ENCODE peak calls at places on chromosomes 16 and 17, in eight cellular contexts. One of them, this sample, is unnamed.

GRCh38 chr17:13788385-13788784 is 186.7 kb upstream of the HS3ST3A1 start:
- DNase-seq in HCT116: no peak
- DNase-seq in A549: no peak
- DNase-seq in GM12878: no peak
- DNase-seq in K562: no peak
- DNase-seq in H1: no peak
- DNase-seq in HepG2: no peak
- DNase-seq in endothelial cell of umbilical vein: no peak
- DNase-seq in this sample: no peak

GRCh38 chr16:3819741-3820724 is 60.5 kb downstream of the CREBBP start:
- DNase-seq in HCT116: peak
- DNase-seq in A549: peak
- DNase-seq in GM12878: no peak
- DNase-seq in K562: peak
- DNase-seq in H1: no peak
- DNase-seq in HepG2: no peak
- DNase-seq in endothelial cell of umbilical vein: peak
- DNase-seq in this sample: no peak

GRCh38 chr16:28981517-28981916 is 3.3 kb upstream of the LAT start:
- DNase-seq in HCT116: no peak
- DNase-seq in A549: peak
- DNase-seq in GM12878: no peak
- DNase-seq in K562: peak
- DNase-seq in H1: no peak
- DNase-seq in HepG2: peak
- DNase-seq in endothelial cell of umbilical vein: no peak
- DNase-seq in this sample: peak

GRCh38 chr16:15946257-15947044 is 3.0 kb upstream of the ABCC1 start:
- DNase-seq in HCT116: no peak
- DNase-seq in A549: peak
- DNase-seq in GM12878: no peak
- DNase-seq in K562: no peak
- DNase-seq in H1: no peak
- DNase-seq in HepG2: peak
- DNase-seq in endothelial cell of umbilical vein: peak
- DNase-seq in this sample: no peak

GRCh38 chr16:49961087-49961486 is 63.9 kb upstream of the CNEP1R1 start:
- DNase-seq in HCT116: no peak
- DNase-seq in A549: no peak
- DNase-seq in GM12878: no peak
- DNase-seq in K562: no peak
- DNase-seq in H1: no peak
- DNase-seq in HepG2: no peak
- DNase-seq in endothelial cell of umbilical vein: peak
- DNase-seq in this sample: no peak

GRCh38 chr17:7034955-7035590 is 742 bp upstream of the SLC16A13 start:
- DNase-seq in HCT116: no peak
- DNase-seq in A549: no peak
- DNase-seq in GM12878: no peak
- DNase-seq in K562: no peak
- DNase-seq in H1: no peak
- DNase-seq in HepG2: no peak
- DNase-seq in endothelial cell of umbilical vein: peak
- DNase-seq in this sample: no peak

GRCh38 chr17:81419333-81419885 is 24.2 kb downstream of the BAHCC1 start:
- DNase-seq in HCT116: peak
- DNase-seq in A549: peak
- DNase-seq in GM12878: no peak
- DNase-seq in K562: peak
- DNase-seq in H1: no peak
- DNase-seq in HepG2: no peak
- DNase-seq in endothelial cell of umbilical vein: peak
- DNase-seq in this sample: no peak

GRCh38 chr16:82082543-82083244 is 47.6 kb downstream of the HSD17B2 start:
- DNase-seq in HCT116: peak
- DNase-seq in A549: no peak
- DNase-seq in GM12878: no peak
- DNase-seq in K562: no peak
- DNase-seq in H1: no peak
- DNase-seq in HepG2: peak
- DNase-seq in endothelial cell of umbilical vein: peak
- DNase-seq in this sample: peak

GRCh38 chr17:42833771-42834422 is 700 bp downstream of the PSME3 start:
- DNase-seq in HCT116: no peak
- DNase-seq in A549: no peak
- DNase-seq in GM12878: no peak
- DNase-seq in K562: peak
- DNase-seq in H1: no peak
- DNase-seq in HepG2: no peak
- DNase-seq in endothelial cell of umbilical vein: no peak
- DNase-seq in this sample: no peak

GRCh38 chr16:73713301-73713700 is 583.3 kb upstream of the PSMD7 start:
- DNase-seq in HCT116: no peak
- DNase-seq in A549: no peak
- DNase-seq in GM12878: no peak
- DNase-seq in K562: no peak
- DNase-seq in H1: no peak
- DNase-seq in HepG2: no peak
- DNase-seq in endothelial cell of umbilical vein: no peak
- DNase-seq in this sample: no peak

GRCh38 chr17:38326996-38327792 is 16.6 kb downstream of the GPR179 start:
- DNase-seq in HCT116: no peak
- DNase-seq in A549: no peak
- DNase-seq in GM12878: no peak
- DNase-seq in K562: no peak
- DNase-seq in H1: no peak
- DNase-seq in HepG2: no peak
- DNase-seq in endothelial cell of umbilical vein: no peak
- DNase-seq in this sample: peak

GRCh38 chr17:45313419-45313771 is 3.4 kb downstream of the MAP3K14 start:
- DNase-seq in HCT116: no peak
- DNase-seq in A549: no peak
- DNase-seq in GM12878: no peak
- DNase-seq in K562: no peak
- DNase-seq in H1: no peak
- DNase-seq in HepG2: no peak
- DNase-seq in endothelial cell of umbilical vein: no peak
- DNase-seq in this sample: no peak

GRCh38 chr17:45676695-45677094 is 107.4 kb upstream of the CRHR1 start:
- DNase-seq in HCT116: no peak
- DNase-seq in A549: no peak
- DNase-seq in GM12878: no peak
- DNase-seq in K562: no peak
- DNase-seq in H1: no peak
- DNase-seq in HepG2: no peak
- DNase-seq in endothelial cell of umbilical vein: no peak
- DNase-seq in this sample: peak

GRCh38 chr17:27386206-27387075 is 69.8 kb upstream of the KSR1 start:
- DNase-seq in HCT116: no peak
- DNase-seq in A549: no peak
- DNase-seq in GM12878: no peak
- DNase-seq in K562: no peak
- DNase-seq in H1: no peak
- DNase-seq in HepG2: no peak
- DNase-seq in endothelial cell of umbilical vein: no peak
- DNase-seq in this sample: no peak

GRCh38 chr17:49409066-49409465 is 5.6 kb downstream of the PHB1 start:
- DNase-seq in HCT116: no peak
- DNase-seq in A549: no peak
- DNase-seq in GM12878: no peak
- DNase-seq in K562: no peak
- DNase-seq in H1: no peak
- DNase-seq in HepG2: no peak
- DNase-seq in endothelial cell of umbilical vein: no peak
- DNase-seq in this sample: no peak

GRCh38 chr17:49414271-49414621 is 436 bp downstream of the PHB1 start:
- DNase-seq in HCT116: no peak
- DNase-seq in A549: peak
- DNase-seq in GM12878: no peak
- DNase-seq in K562: peak
- DNase-seq in H1: no peak
- DNase-seq in HepG2: no peak
- DNase-seq in endothelial cell of umbilical vein: no peak
- DNase-seq in this sample: no peak

DNA sequence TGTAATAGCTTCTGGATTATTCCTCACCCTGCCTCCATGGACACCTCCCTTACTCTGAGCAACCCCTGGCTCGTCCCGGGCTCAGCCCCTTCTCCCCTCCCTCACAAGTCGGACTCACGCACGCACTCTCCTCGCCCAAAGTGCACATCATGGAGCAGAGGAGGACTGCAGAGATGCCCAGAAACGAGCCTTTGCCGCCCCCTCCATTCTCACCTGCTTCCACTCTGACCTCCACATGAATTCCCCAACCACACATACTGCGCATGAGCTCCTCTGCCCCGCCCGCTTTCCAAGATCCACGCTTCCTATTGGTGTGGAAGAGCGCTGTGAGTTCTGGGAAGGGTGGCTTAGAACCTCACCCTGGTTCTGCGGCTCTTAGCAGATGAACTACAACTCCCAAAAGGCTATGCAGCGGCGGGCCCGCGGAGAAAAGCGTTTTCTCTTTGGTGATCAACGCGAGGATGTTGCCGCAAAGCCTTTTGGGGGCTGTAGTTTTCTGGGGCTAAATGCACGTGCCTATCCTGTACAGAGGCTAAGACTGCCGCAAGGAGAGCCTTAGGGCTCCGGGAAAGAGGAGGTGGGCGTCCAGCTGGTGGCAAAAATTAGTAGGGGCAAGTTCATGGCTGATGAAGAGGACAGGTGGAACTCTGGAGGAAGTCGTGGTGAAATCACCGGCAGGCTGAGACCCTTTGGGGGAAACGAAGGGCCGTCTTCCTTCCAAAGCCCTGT is at the start of gene PHB1:
- DNase-seq in HCT116: peak
- DNase-seq in A549: peak
- DNase-seq in GM12878: peak
- DNase-seq in K562: peak
- DNase-seq in H1: peak
- DNase-seq in HepG2: peak
- DNase-seq in endothelial cell of umbilical vein: peak
- DNase-seq in this sample: peak
- TF ChIP-seq POLR2A in HCT116: peak
- TF ChIP-seq POLR2A in A549: peak
- TF ChIP-seq POLR2A in GM12878: peak
- TF ChIP-seq POLR2A in K562: peak
- TF ChIP-seq POLR2A in H1: peak
- TF ChIP-seq POLR2A in HepG2: peak
- TF ChIP-seq POLR2A in endothelial cell of umbilical vein: no peak
- TF ChIP-seq POLR2A in this sample: peak

GRCh38 chr16:83554096-83554495 is 253.7 kb upstream of the HSBP1 start:
- DNase-seq in HCT116: no peak
- DNase-seq in A549: no peak
- DNase-seq in GM12878: no peak
- DNase-seq in K562: no peak
- DNase-seq in H1: no peak
- DNase-seq in HepG2: no peak
- DNase-seq in endothelial cell of umbilical vein: no peak
- DNase-seq in this sample: no peak
- TF ChIP-seq MAX in HCT116: no peak
- TF ChIP-seq MAX in A549: no peak
- TF ChIP-seq MAX in GM12878: no peak
- TF ChIP-seq MAX in K562: no peak
- TF ChIP-seq MAX in H1: no peak
- TF ChIP-seq MAX in HepG2: no peak
- TF ChIP-seq MAX in endothelial cell of umbilical vein: no peak
- TF ChIP-seq MAX in this sample: no peak

GRCh38 chr17:40000161-40000560 is 15.1 kb upstream of the CSF3 start:
- DNase-seq in HCT116: no peak
- DNase-seq in A549: no peak
- DNase-seq in GM12878: no peak
- DNase-seq in K562: no peak
- DNase-seq in H1: no peak
- DNase-seq in HepG2: no peak
- DNase-seq in endothelial cell of umbilical vein: no peak
- DNase-seq in this sample: no peak
- TF ChIP-seq POLR2A in HCT116: no peak
- TF ChIP-seq POLR2A in A549: no peak
- TF ChIP-seq POLR2A in GM12878: no peak
- TF ChIP-seq POLR2A in K562: no peak
- TF ChIP-seq POLR2A in H1: no peak
- TF ChIP-seq POLR2A in HepG2: no peak
- TF ChIP-seq POLR2A in endothelial cell of umbilical vein: no peak
- TF ChIP-seq POLR2A in this sample: no peak

GRCh38 chr16:85332175-85332574 is 219.9 kb upstream of the CIBAR2 start:
- DNase-seq in HCT116: no peak
- DNase-seq in A549: no peak
- DNase-seq in GM12878: no peak
- DNase-seq in K562: no peak
- DNase-seq in H1: no peak
- DNase-seq in HepG2: no peak
- DNase-seq in endothelial cell of umbilical vein: no peak
- DNase-seq in this sample: no peak

GRCh38 chr16:85333744-85334640 is 221.7 kb upstream of the CIBAR2 start:
- DNase-seq in HCT116: no peak
- DNase-seq in A549: no peak
- DNase-seq in GM12878: no peak
- DNase-seq in K562: no peak
- DNase-seq in H1: no peak
- DNase-seq in HepG2: no peak
- DNase-seq in endothelial cell of umbilical vein: no peak
- DNase-seq in this sample: no peak

GRCh38 chr16:85335584-85336492 is 223.6 kb upstream of the CIBAR2 start:
- DNase-seq in HCT116: no peak
- DNase-seq in A549: no peak
- DNase-seq in GM12878: no peak
- DNase-seq in K562: peak
- DNase-seq in H1: no peak
- DNase-seq in HepG2: no peak
- DNase-seq in endothelial cell of umbilical vein: no peak
- DNase-seq in this sample: peak

GRCh38 chr16:85333337-85333736 is 221.1 kb upstream of the CIBAR2 start:
- DNase-seq in HCT116: no peak
- DNase-seq in A549: no peak
- DNase-seq in GM12878: no peak
- DNase-seq in K562: no peak
- DNase-seq in H1: no peak
- DNase-seq in HepG2: no peak
- DNase-seq in endothelial cell of umbilical vein: no peak
- DNase-seq in this sample: no peak

DNA sequence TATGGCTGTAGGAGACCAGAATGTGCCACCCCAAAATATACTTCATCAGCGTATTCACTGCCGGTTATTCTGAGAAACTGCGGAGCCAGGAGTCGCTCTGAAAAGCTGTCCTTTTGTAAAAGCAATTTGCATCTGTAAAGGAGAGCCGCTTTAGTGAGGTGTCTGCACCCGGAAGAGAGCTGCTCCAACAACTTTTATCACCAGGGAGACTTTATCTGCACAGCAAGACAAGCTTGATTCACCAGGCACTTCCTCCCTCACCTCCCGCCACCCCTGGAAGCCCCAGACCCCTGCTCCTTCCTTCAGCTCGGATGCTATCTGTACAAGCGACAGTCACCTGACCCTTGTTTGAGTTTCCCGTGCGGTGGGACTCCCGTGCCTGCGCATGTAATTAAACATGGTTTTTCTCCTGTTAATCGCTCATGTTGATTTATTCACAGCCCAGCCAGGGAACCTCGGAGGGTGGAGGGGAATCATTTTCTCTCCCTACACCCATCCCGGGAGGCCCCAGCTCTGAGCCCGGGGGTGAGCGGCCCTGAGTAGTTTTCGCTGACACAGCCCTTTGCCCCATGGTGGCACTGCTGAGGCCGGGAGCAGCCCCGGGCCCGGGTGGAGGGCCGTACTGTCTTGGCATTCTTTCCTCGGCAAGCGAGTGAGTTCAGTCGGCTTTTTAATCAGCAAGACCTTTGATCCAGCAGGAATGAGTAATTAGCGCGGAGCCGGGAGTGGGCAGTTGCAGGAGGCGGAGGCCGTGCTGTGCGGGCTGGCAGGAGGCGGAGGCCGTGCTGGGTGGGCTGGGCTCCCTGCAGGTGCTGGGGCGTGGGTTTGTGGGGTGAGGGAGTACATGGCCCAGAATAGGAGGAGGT is 222.7 kb upstream of the CIBAR2 start:
- DNase-seq in HCT116: no peak
- DNase-seq in A549: no peak
- DNase-seq in GM12878: no peak
- DNase-seq in K562: peak
- DNase-seq in H1: no peak
- DNase-seq in HepG2: peak
- DNase-seq in endothelial cell of umbilical vein: peak
- DNase-seq in this sample: no peak
- TF ChIP-seq MAX in HCT116: no peak
- TF ChIP-seq MAX in A549: no peak
- TF ChIP-seq MAX in GM12878: no peak
- TF ChIP-seq MAX in K562: no peak
- TF ChIP-seq MAX in H1: no peak
- TF ChIP-seq MAX in HepG2: no peak
- TF ChIP-seq MAX in endothelial cell of umbilical vein: no peak
- TF ChIP-seq MAX in this sample: no peak